ENCODE peak calls at places on chromosomes 2 and 18, in five cellular contexts. Q is stimulated activated CD8-positive, alpha-beta memory T cell treated with anti-CD3 and anti-CD28 coated beads, Interleukin-15, amount 100 ng/mL, for 24 hours; C is mucosa of gallbladder; Z is activated naive CD4-positive, alpha-beta T cell treated with anti-CD3 and anti-CD28 coated beads, Interleukin-2, amount 10 ng/mL, durations not matched to agents 7 days and 5 days; J is stomach. X is an unnamed sample.
A peak's percentile ranks its signal among the peaks of the same experiment; 100 is the strongest.

GRCh38 chr2:3307901-3308300 is 69.7 kb downstream of the EIPR1 start:
- DNase-seq in Q (no peak), C (no peak), Z (no peak), J (no peak), X (no peak)

GRCh38 chr2:105454801-105455485 is 56.1 kb upstream of the FHL2 start:
- DNase-seq in Q (no peak), C (peak; percentile 77), Z (peak; percentile 40), J (peak; percentile 52), X (peak; percentile 87)

GRCh38 chr2:221304916-221305315 is 267.2 kb downstream of the EPHA4 start:
- DNase-seq in Q (no peak), C (no peak), Z (no peak), J (no peak), X (no peak)

GRCh38 chr2:97664636-97664970 is 759 bp upstream of the ACTR1B start:
- DNase-seq in Q (no peak), C (no peak), Z (no peak), J (no peak), X (no peak)

GRCh38 chr2:218984239-218985020 is 554 bp downstream of the FEV start:
- DNase-seq in Q (no peak), C (no peak), Z (no peak), J (no peak), X (no peak)

GRCh38 chr2:48569433-48569832 is 39.5 kb downstream of the STON1 start:
- DNase-seq in Q (no peak), C (no peak), Z (no peak), J (no peak), X (no peak)

GRCh38 chr2:150811259-150811912 is 323.9 kb upstream of the RND3 start:
- DNase-seq in Q (no peak), C (peak; percentile 18), Z (no peak), J (no peak), X (peak; percentile 25)

GRCh38 chr2:109604597-109604996 is 9.2 kb downstream of the SEPTIN10 start:
- DNase-seq in Q (no peak), C (no peak), Z (no peak), J (no peak), X (peak; percentile 87)

GRCh38 chr18:39761273-39761672 is 2193.8 kb upstream of the PIK3C3 start:
- DNase-seq in Q (no peak), C (no peak), Z (no peak), J (no peak), X (no peak)

GRCh38 chr2:10431797-10432196 is 16.3 kb downstream of the ODC1 start:
- DNase-seq in Q (no peak), C (no peak), Z (no peak), J (no peak), X (no peak)

GRCh38 chr18:31983976-31984375 is 34.6 kb upstream of the RNF125 start:
- DNase-seq in Q (no peak), C (no peak), Z (no peak), J (no peak), X (no peak)

GRCh38 chr2:3480352-3481010 is 38.9 kb downstream of the ADI1 start:
- DNase-seq in Q (no peak), C (peak; percentile 90), Z (no peak), J (peak; percentile 78), X (no peak)

GRCh38 chr18:74115046-74115445 is 32.6 kb downstream of the FBXO15 start:
- DNase-seq in Q (no peak), C (no peak), Z (no peak), J (no peak), X (peak; percentile 57)

GRCh38 chr2:162403884-162404283 is 60.0 kb downstream of the GCA start:
- DNase-seq in Q (no peak), C (no peak), Z (no peak), J (no peak), X (peak; percentile 2)

GRCh38 chr18:76922107-76922506 is 99.8 kb downstream of the ZNF236 start:
- DNase-seq in Q (no peak), C (peak; percentile 50), Z (peak; percentile 74), J (peak; percentile 70), X (peak; percentile 50)